ENCODE peak calls at places on chromosomes 5 and 9, in ten cellular contexts. K is AG10803; L is islet precursor cell; I is GM13976; Z is stimulated activated CD4-positive, alpha-beta T cell treated with anti-CD3 and anti-CD28 coated beads, Interleukin-12 subunit alpha, Interleukin-12 subunit beta, amount 100 ng/mL, for 4 hours; E is tibial nerve; Q is smooth muscle cell of the brain vasculature; J is natural killer cell treated with Interleukin-12 subunit alpha and Interleukin-12 subunit beta and Interleukin-15 and Interleukin-18, amount 100 ng/mL, for 72 hours; Y is iris pigment epithelial cell; A is mucosa of gallbladder. W is an unnamed sample.

GRCh38 chr9:69762527-69762926 is 2.7 kb upstream of the PTAR1 start:
- DNase-seq in K (peak; percentile 50), L (no peak), I (no peak), Z (no peak), E (no peak), Q (no peak), J (no peak), Y (no peak), A (no peak), W (no peak)

GRCh38 chr9:107784235-107784958 is 294.8 kb upstream of the KLF4 start:
- DNase-seq in K (peak; percentile 91), L (peak; percentile 73), I (no peak), Z (no peak), E (peak; percentile 13), Q (no peak), J (no peak), Y (peak; percentile 81), A (peak; percentile 24), W (no peak)

GRCh38 chr5:76688836-76689235 is 27.1 kb upstream of the F2R start:
- DNase-seq in K (peak; percentile 24), L (no peak), I (no peak), Z (no peak), E (no peak), Q (no peak), J (no peak), Y (peak; percentile 52), A (no peak), W (peak; percentile 22)

GRCh38 chr9:3746296-3747275 is 220.8 kb upstream of the RFX3 start:
- DNase-seq in K (peak; percentile 87), L (no peak), I (no peak), Z (no peak), E (no peak), Q (no peak), J (no peak), Y (peak; percentile 89), A (no peak), W (peak; percentile 87)

GRCh38 chr9:2963307-2963706 is 119.4 kb upstream of the PUM3 start:
- DNase-seq in K (no peak), L (no peak), I (no peak), Z (no peak), E (no peak), Q (no peak), J (no peak), Y (no peak), A (no peak), W (no peak)

GRCh38 chr5:173953528-173954090 is 35.4 kb upstream of the C5orf47 start:
- DNase-seq in K (peak; percentile 49), L (no peak), I (no peak), Z (no peak), E (no peak), Q (no peak), J (no peak), Y (peak; percentile 72), A (no peak), W (peak; percentile 45)

GRCh38 chr5:133679534-133679933 is 67.2 kb upstream of the FSTL4 start:
- DNase-seq in K (no peak), L (peak; percentile 29), I (no peak), Z (no peak), E (no peak), Q (no peak), J (no peak), Y (no peak), A (no peak), W (no peak)

GRCh38 chr9:127556871-127557270 is 55.2 kb upstream of the STXBP1 start:
- DNase-seq in K (no peak), L (no peak), I (no peak), Z (no peak), E (no peak), Q (no peak), J (no peak), Y (no peak), A (no peak), W (no peak)

GRCh38 chr9:95103385-95104087 is 214.0 kb downstream of the FANCC start:
- DNase-seq in K (peak; percentile 13), L (peak; percentile 67), I (no peak), Z (no peak), E (no peak), Q (no peak), J (no peak), Y (no peak), A (no peak), W (no peak)

GRCh38 chr9:118962426-118962825 is 406.8 kb downstream of the BRINP1 start:
- DNase-seq in K (peak; percentile 40), L (no peak), I (no peak), Z (no peak), E (no peak), Q (no peak), J (no peak), Y (peak; percentile 6), A (no peak), W (peak; percentile 96)

GRCh38 chr5:16994576-16994975 is 58.5 kb upstream of the MYO10 start:
- DNase-seq in K (no peak), L (peak; percentile 96), I (no peak), Z (no peak), E (no peak), Q (no peak), J (no peak), Y (no peak), A (no peak), W (peak; percentile 35)

GRCh38 chr9:534886-535285 is 306.6 kb upstream of the DMRT1 start:
- DNase-seq in K (no peak), L (no peak), I (no peak), Z (no peak), E (peak; percentile 21), Q (no peak), J (no peak), Y (no peak), A (no peak), W (no peak)

GRCh38 chr5:170176916-170177315 is 55.9 kb upstream of the C5orf58 start:
- DNase-seq in K (no peak), L (no peak), I (no peak), Z (no peak), E (no peak), Q (no peak), J (no peak), Y (no peak), A (no peak), W (no peak)

GRCh38 chr9:130243015-130243881 is 22.3 kb upstream of the HMCN2 start:
- DNase-seq in K (peak; percentile 18), L (peak; percentile 86), I (peak; percentile 88), Z (peak; percentile 83), E (peak; percentile 93), Q (no peak), J (peak; percentile 71), Y (no peak), A (peak; percentile 73), W (peak; percentile 82)

GRCh38 chr5:85741972-85742371 is 875.8 kb upstream of the COX7C start:
- DNase-seq in K (no peak), L (no peak), I (no peak), Z (no peak), E (no peak), Q (no peak), J (no peak), Y (no peak), A (no peak), W (no peak)

GRCh38 chr9:98774746-98775145 is 21.6 kb downstream of the ANKS6 start:
- DNase-seq in K (peak; percentile 11), L (no peak), I (peak; percentile 66), Z (peak; percentile 19), E (no peak), Q (no peak), J (no peak), Y (no peak), A (no peak), W (no peak)

W was measured in RCC 7860.